ENCODE peak calls at places on chromosomes 5 and 9, in five cellular contexts. One of them, this sample, is unnamed.

GRCh38 chr9:1071730-1072129 is 21.6 kb downstream of the DMRT2 start:
- DNase-seq in neural crest cell: no peak
- DNase-seq in GM18507: no peak
- DNase-seq in AG08396: no peak
- DNase-seq in progenitor cell of endocrine pancreas: no peak
- DNase-seq in this sample: no peak

GRCh38 chr5:139414601-139415121 is 10.8 kb upstream of the SPATA24 start:
- DNase-seq in progenitor cell of endocrine pancreas: no peak
- DNase-seq in AG08396: no peak
- DNase-seq in GM18507: no peak
- DNase-seq in neural crest cell: no peak
- DNase-seq in this sample: no peak

GRCh38 chr5:16736158-16736994 is 119.6 kb upstream of the RETREG1 start:
- DNase-seq in AG08396: peak
- DNase-seq in neural crest cell: peak
- DNase-seq in GM18507: no peak
- DNase-seq in progenitor cell of endocrine pancreas: peak
- DNase-seq in this sample: peak

GRCh38 chr5:62608529-62609511 is 30.2 kb downstream of the LRRC70 start:
- DNase-seq in AG08396: no peak
- DNase-seq in progenitor cell of endocrine pancreas: no peak
- DNase-seq in GM18507: no peak
- DNase-seq in neural crest cell: no peak
- DNase-seq in this sample: no peak

GRCh38 chr5:124259017-124259416 is 487.4 kb downstream of the ZNF608 start:
- DNase-seq in GM18507: no peak
- DNase-seq in progenitor cell of endocrine pancreas: no peak
- DNase-seq in AG08396: no peak
- DNase-seq in neural crest cell: no peak
- DNase-seq in this sample: no peak

GRCh38 chr5:74378464-74378863 is 262.1 kb downstream of the ENC1 start:
- DNase-seq in progenitor cell of endocrine pancreas: no peak
- DNase-seq in neural crest cell: no peak
- DNase-seq in AG08396: no peak
- DNase-seq in GM18507: no peak
- DNase-seq in this sample: no peak

GRCh38 chr5:92850886-92851285 is 730.1 kb downstream of the NR2F1-AS1 start:
- DNase-seq in GM18507: no peak
- DNase-seq in progenitor cell of endocrine pancreas: no peak
- DNase-seq in AG08396: no peak
- DNase-seq in neural crest cell: no peak
- DNase-seq in this sample: no peak

GRCh38 chr9:16705121-16705604 is 165.3 kb downstream of the BNC2 start:
- DNase-seq in GM18507: no peak
- DNase-seq in neural crest cell: peak
- DNase-seq in AG08396: peak
- DNase-seq in progenitor cell of endocrine pancreas: peak
- DNase-seq in this sample: peak

This sample was measured in AG04450.